ENCODE peak calls at places on chromosomes 12 and 14, in ten cellular contexts. T is activated T-cell treated with anti-CD3 and anti-CD28 coated beads, Interleukin-2, amount 50 U/mL, for 48 hours; Q is head of caudate nucleus; W is WTC11; D is A172; N is ELF-1; E is SK-MEL-5; P is HS-27A; K is T-helper 2 cell; R is activated CD4-positive, alpha-beta T cell treated with anti-CD3 and anti-CD28 coated beads, Interleukin-2, amount 50 U/mL, for 4 hours. J is an unnamed sample.

GRCh38 chr14:68841030-68841809 is 48.4 kb upstream of the ZFP36L1 start:
- DNase-seq in D (peak; percentile 44), E (no peak), Q (no peak), K (peak; percentile 46), W (no peak), R (no peak), N (no peak), P (no peak), T (no peak), J (no peak)

GRCh38 chr12:10069099-10069498 is 29.7 kb downstream of the CLEC1A start:
- DNase-seq in D (peak; percentile 79), N (no peak), Q (no peak), W (no peak), T (no peak), P (no peak), R (no peak), K (no peak), E (no peak), J (no peak)

GRCh38 chr12:69583203-69583602 is 2.1 kb upstream of the CCT2 start:
- DNase-seq in Q (no peak), P (no peak), T (no peak), D (no peak), R (no peak), E (peak; percentile 61), N (peak; percentile 73), W (peak; percentile 44), K (no peak), J (peak; percentile 85)

GRCh38 chr12:62196146-62196545 is 64.1 kb upstream of the USP15 start:
- DNase-seq in Q (no peak), P (no peak), T (no peak), D (no peak), E (no peak), N (no peak), K (no peak), W (no peak), R (no peak), J (no peak)

GRCh38 chr14:92780444-92780843 is 13.7 kb upstream of the GOLGA5 start:
- DNase-seq in K (peak; percentile 77), E (no peak), R (no peak), N (no peak), W (no peak), Q (no peak), D (peak; percentile 7), P (no peak), T (no peak), J (no peak)

GRCh38 chr12:95882873-95883272 is 24.1 kb downstream of the SNRPF start:
- DNase-seq in P (no peak), K (no peak), T (no peak), W (no peak), N (no peak), Q (no peak), E (no peak), R (no peak), D (no peak), J (no peak)

GRCh38 chr12:31386364-31386777 is 60.4 kb upstream of the SINHCAF start:
- DNase-seq in N (peak; percentile 92), D (no peak), T (no peak), W (peak; percentile 80), Q (no peak), K (no peak), P (no peak), E (no peak), R (no peak), J (peak; percentile 94)

GRCh38 chr14:102928412-102929348 is 6.2 kb downstream of the AMN start:
- DNase-seq in K (peak; percentile 71), P (no peak), T (peak; percentile 77), D (no peak), E (no peak), N (peak; percentile 71), W (peak; percentile 88), Q (no peak), R (peak; percentile 72), J (peak; percentile 95)

J was measured in endodermal cell.